ENCODE peak calls at places on chromosomes 13 and 19, in eight cellular contexts. One of them, this sample, is unnamed. For H3K4me1, the result is how much of the 10 kb centered on the place peaks cover.

GRCh38 chr19:46916971-46917370 is 56.2 kb downstream of the ARHGAP35 start:
- DNase-seq in upper lobe of right lung: no peak
- DNase-seq in PC-3: no peak
- DNase-seq in endothelial cell of umbilical vein: no peak
- DNase-seq in heart left ventricle: no peak
- DNase-seq in Caco-2: no peak
- DNase-seq in cardiac muscle cell: no peak
- DNase-seq in sigmoid colon: no peak
- DNase-seq in this sample: no peak

GRCh38 chr19:15340086-15340485 is 7.7 kb upstream of the BRD4 start:
- DNase-seq in sigmoid colon: no peak
- DNase-seq in upper lobe of right lung: no peak
- DNase-seq in cardiac muscle cell: no peak
- DNase-seq in PC-3: no peak
- DNase-seq in endothelial cell of umbilical vein: no peak
- DNase-seq in Caco-2: no peak
- DNase-seq in heart left ventricle: no peak
- DNase-seq in this sample: no peak

GRCh38 chr13:59659981-59660380 is 503.7 kb downstream of the DIAPH3 start:
- DNase-seq in upper lobe of right lung: no peak
- DNase-seq in heart left ventricle: no peak
- DNase-seq in sigmoid colon: no peak
- DNase-seq in PC-3: no peak
- DNase-seq in cardiac muscle cell: no peak
- DNase-seq in endothelial cell of umbilical vein: no peak
- DNase-seq in Caco-2: no peak
- DNase-seq in this sample: no peak

GRCh38 chr13:26019241-26019640 is 32.6 kb downstream of the SHISA2 start:
- DNase-seq in PC-3: no peak
- DNase-seq in sigmoid colon: no peak
- DNase-seq in upper lobe of right lung: no peak
- DNase-seq in heart left ventricle: no peak
- DNase-seq in Caco-2: no peak
- DNase-seq in endothelial cell of umbilical vein: peak
- DNase-seq in cardiac muscle cell: no peak
- DNase-seq in this sample: no peak

GRCh38 chr13:39282400-39282972 is 244.2 kb downstream of the NHLRC3 start:
- DNase-seq in heart left ventricle: no peak
- DNase-seq in endothelial cell of umbilical vein: no peak
- DNase-seq in Caco-2: no peak
- DNase-seq in cardiac muscle cell: no peak
- DNase-seq in PC-3: no peak
- DNase-seq in sigmoid colon: no peak
- DNase-seq in upper lobe of right lung: no peak
- DNase-seq in this sample: no peak

GRCh38 chr19:13718733-13719132 is 45.6 kb upstream of the MRI1 start:
- DNase-seq in endothelial cell of umbilical vein: no peak
- DNase-seq in cardiac muscle cell: peak
- DNase-seq in Caco-2: peak
- DNase-seq in heart left ventricle: no peak
- DNase-seq in upper lobe of right lung: no peak
- DNase-seq in sigmoid colon: no peak
- DNase-seq in PC-3: peak
- DNase-seq in this sample: no peak

GRCh38 chr13:114064516-114065140 is 67.8 kb downstream of the RASA3 start:
- DNase-seq in endothelial cell of umbilical vein: peak
- DNase-seq in PC-3: peak
- DNase-seq in upper lobe of right lung: no peak
- DNase-seq in cardiac muscle cell: no peak
- DNase-seq in heart left ventricle: no peak
- DNase-seq in Caco-2: peak
- DNase-seq in sigmoid colon: peak
- DNase-seq in this sample: peak

GRCh38 chr13:113765241-113765910 is 6.3 kb downstream of the TMEM255B start:
- DNase-seq in heart left ventricle: no peak
- DNase-seq in sigmoid colon: peak
- DNase-seq in PC-3: no peak
- DNase-seq in upper lobe of right lung: peak
- DNase-seq in cardiac muscle cell: no peak
- DNase-seq in endothelial cell of umbilical vein: no peak
- DNase-seq in Caco-2: no peak
- DNase-seq in this sample: no peak

GRCh38 chr19:46963093-46963734 is 56.4 kb upstream of the NPAS1 start:
- DNase-seq in Caco-2: no peak
- DNase-seq in cardiac muscle cell: no peak
- DNase-seq in heart left ventricle: no peak
- DNase-seq in upper lobe of right lung: no peak
- DNase-seq in sigmoid colon: no peak
- DNase-seq in endothelial cell of umbilical vein: peak
- DNase-seq in PC-3: peak
- DNase-seq in this sample: no peak

GRCh38 chr19:48963371-48964204 is 1.5 kb upstream of the FTL start:
- DNase-seq in PC-3: peak
- DNase-seq in Caco-2: peak
- DNase-seq in sigmoid colon: peak
- DNase-seq in endothelial cell of umbilical vein: peak
- DNase-seq in heart left ventricle: peak
- DNase-seq in upper lobe of right lung: peak
- DNase-seq in cardiac muscle cell: peak
- DNase-seq in this sample: no peak

GRCh38 chr13:110646442-110647364 is 31.4 kb downstream of the NAXD start:
- DNase-seq in PC-3: no peak
- DNase-seq in endothelial cell of umbilical vein: no peak
- DNase-seq in upper lobe of right lung: no peak
- DNase-seq in heart left ventricle: no peak
- DNase-seq in cardiac muscle cell: no peak
- DNase-seq in sigmoid colon: peak
- DNase-seq in Caco-2: no peak
- DNase-seq in this sample: no peak

GRCh38 chr13:73602295-73602694 is 531.9 kb downstream of the KLF12 start:
- DNase-seq in upper lobe of right lung: no peak
- DNase-seq in sigmoid colon: no peak
- DNase-seq in cardiac muscle cell: no peak
- DNase-seq in PC-3: peak
- DNase-seq in Caco-2: no peak
- DNase-seq in heart left ventricle: no peak
- DNase-seq in endothelial cell of umbilical vein: no peak
- DNase-seq in this sample: peak

GRCh38 chr19:13153627-13154240 is 3.5 kb downstream of the IER2 start:
- DNase-seq in Caco-2: peak
- DNase-seq in cardiac muscle cell: peak
- DNase-seq in PC-3: peak
- DNase-seq in upper lobe of right lung: no peak
- DNase-seq in endothelial cell of umbilical vein: no peak
- DNase-seq in heart left ventricle: no peak
- DNase-seq in sigmoid colon: peak
- DNase-seq in this sample: no peak

GRCh38 chr13:21625366-21625765 is 21.4 kb upstream of the MICU2 start:
- DNase-seq in sigmoid colon: no peak
- DNase-seq in upper lobe of right lung: no peak
- DNase-seq in endothelial cell of umbilical vein: peak
- DNase-seq in heart left ventricle: no peak
- DNase-seq in PC-3: peak
- DNase-seq in Caco-2: peak
- DNase-seq in cardiac muscle cell: no peak
- DNase-seq in this sample: no peak

GRCh38 chr13:102548811-102549210 is 48.0 kb upstream of the TPP2 start:
- DNase-seq in cardiac muscle cell: no peak
- DNase-seq in endothelial cell of umbilical vein: no peak
- DNase-seq in Caco-2: no peak
- DNase-seq in upper lobe of right lung: no peak
- DNase-seq in sigmoid colon: no peak
- DNase-seq in PC-3: peak
- DNase-seq in heart left ventricle: no peak
- DNase-seq in this sample: no peak

GRCh38 chr19:28221736-28222135 is 991.2 kb downstream of the UQCRFS1 start:
- DNase-seq in cardiac muscle cell: no peak
- DNase-seq in heart left ventricle: no peak
- DNase-seq in Caco-2: no peak
- DNase-seq in endothelial cell of umbilical vein: no peak
- DNase-seq in PC-3: no peak
- DNase-seq in upper lobe of right lung: no peak
- DNase-seq in sigmoid colon: no peak
- DNase-seq in this sample: no peak

GRCh38 chr13:51243832-51244231 is 21.6 kb downstream of the FAM124A start:
- DNase-seq in endothelial cell of umbilical vein: no peak
- DNase-seq in cardiac muscle cell: no peak
- DNase-seq in heart left ventricle: no peak
- DNase-seq in upper lobe of right lung: no peak
- DNase-seq in PC-3: no peak
- DNase-seq in sigmoid colon: no peak
- DNase-seq in Caco-2: no peak
- DNase-seq in this sample: no peak

GRCh38 chr13:36712290-36712689 is 38.5 kb downstream of the SERTM1 start:
- DNase-seq in PC-3: no peak
- DNase-seq in endothelial cell of umbilical vein: no peak
- DNase-seq in Caco-2: no peak
- DNase-seq in cardiac muscle cell: no peak
- DNase-seq in upper lobe of right lung: no peak
- DNase-seq in sigmoid colon: no peak
- DNase-seq in heart left ventricle: no peak
- DNase-seq in this sample: no peak

GRCh38 chr19:35253316-35254286 is 4.8 kb downstream of the LSR start:
- DNase-seq in heart left ventricle: no peak
- DNase-seq in upper lobe of right lung: peak
- DNase-seq in PC-3: no peak
- DNase-seq in Caco-2: no peak
- DNase-seq in endothelial cell of umbilical vein: no peak
- DNase-seq in sigmoid colon: peak
- DNase-seq in cardiac muscle cell: no peak
- DNase-seq in this sample: no peak

GRCh38 chr19:49339364-49340068 is 4.3 kb downstream of the CD37 start:
- DNase-seq in sigmoid colon: peak
- DNase-seq in PC-3: peak
- DNase-seq in upper lobe of right lung: peak
- DNase-seq in endothelial cell of umbilical vein: peak
- DNase-seq in heart left ventricle: peak
- DNase-seq in cardiac muscle cell: peak
- DNase-seq in Caco-2: peak
- DNase-seq in this sample: peak

GRCh38 chr13:36850790-36851438 is 31.9 kb downstream of the RFXAP start:
- DNase-seq in heart left ventricle: no peak
- DNase-seq in PC-3: no peak
- DNase-seq in sigmoid colon: no peak
- DNase-seq in endothelial cell of umbilical vein: peak
- DNase-seq in upper lobe of right lung: no peak
- DNase-seq in cardiac muscle cell: peak
- DNase-seq in Caco-2: peak
- DNase-seq in this sample: no peak

GRCh38 chr19:860481-861098 is 1.1 kb downstream of the CFD start:
- DNase-seq in cardiac muscle cell: peak
- DNase-seq in PC-3: peak
- DNase-seq in Caco-2: peak
- DNase-seq in sigmoid colon: peak
- DNase-seq in upper lobe of right lung: peak
- DNase-seq in heart left ventricle: no peak
- DNase-seq in endothelial cell of umbilical vein: no peak
- DNase-seq in this sample: no peak

DNA sequence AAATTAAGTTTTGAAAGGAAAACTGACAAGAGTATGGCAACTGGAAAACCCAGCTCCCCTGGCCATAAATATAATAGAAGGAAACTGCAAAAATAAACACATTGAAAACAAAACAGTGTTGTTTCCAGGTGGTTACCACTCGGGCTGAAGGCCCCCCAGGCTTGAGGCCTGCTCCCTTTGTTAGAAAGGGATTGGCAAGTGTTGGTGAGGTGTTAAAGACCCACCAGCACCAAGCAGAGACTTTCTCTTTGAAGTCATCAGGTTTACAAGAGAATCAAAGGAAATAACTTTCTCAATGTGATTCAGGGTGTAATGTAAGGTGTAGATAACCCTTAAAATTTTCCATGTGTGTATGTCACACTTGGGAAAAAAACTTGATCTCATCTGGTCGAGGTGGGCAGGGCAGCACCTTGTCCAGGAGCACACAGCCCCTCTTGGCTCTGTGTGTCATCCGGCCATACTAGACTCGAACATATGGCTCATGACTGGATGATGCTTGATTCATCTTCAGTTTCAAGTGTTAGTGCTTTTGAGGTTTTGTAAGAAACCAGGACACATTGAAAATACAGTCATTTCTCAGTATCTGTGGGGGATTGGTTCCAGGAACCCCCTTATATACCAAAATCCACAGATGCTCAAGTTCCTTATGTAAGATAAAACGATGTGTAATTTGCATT is 7.8 kb downstream of the ACTN4 start:
- DNase-seq in upper lobe of right lung: no peak
- DNase-seq in cardiac muscle cell: no peak
- DNase-seq in Caco-2: no peak
- DNase-seq in PC-3: no peak
- DNase-seq in endothelial cell of umbilical vein: no peak
- DNase-seq in heart left ventricle: no peak
- DNase-seq in sigmoid colon: no peak
- DNase-seq in this sample: peak
- H3K4me1 ChIP-seq in upper lobe of right lung: half or more
- H3K4me1 ChIP-seq in cardiac muscle cell: half or more
- H3K4me1 ChIP-seq in Caco-2: half or more
- H3K4me1 ChIP-seq in PC-3: half or more
- H3K4me1 ChIP-seq in endothelial cell of umbilical vein: half or more
- H3K4me1 ChIP-seq in heart left ventricle: half or more
- H3K4me1 ChIP-seq in sigmoid colon: half or more
- H3K4me1 ChIP-seq in this sample: half or more

GRCh38 chr13:23876265-23876664 is 12.9 kb downstream of the MIPEP start:
- DNase-seq in cardiac muscle cell: no peak
- DNase-seq in upper lobe of right lung: no peak
- DNase-seq in sigmoid colon: no peak
- DNase-seq in PC-3: peak
- DNase-seq in endothelial cell of umbilical vein: no peak
- DNase-seq in heart left ventricle: no peak
- DNase-seq in Caco-2: peak
- DNase-seq in this sample: no peak
- TF ChIP-seq CTCF in cardiac muscle cell: peak
- TF ChIP-seq CTCF in upper lobe of right lung: peak
- TF ChIP-seq CTCF in sigmoid colon: no peak
- TF ChIP-seq CTCF in PC-3: peak
- TF ChIP-seq CTCF in endothelial cell of umbilical vein: peak
- TF ChIP-seq CTCF in heart left ventricle: peak
- TF ChIP-seq CTCF in Caco-2: peak
- TF ChIP-seq CTCF in this sample: peak

GRCh38 chr19:57820599-57820998 is 5.9 kb upstream of the ZNF552 start:
- DNase-seq in upper lobe of right lung: no peak
- DNase-seq in sigmoid colon: no peak
- DNase-seq in cardiac muscle cell: no peak
- DNase-seq in heart left ventricle: no peak
- DNase-seq in Caco-2: no peak
- DNase-seq in PC-3: no peak
- DNase-seq in endothelial cell of umbilical vein: no peak
- DNase-seq in this sample: no peak
- H3K4me1 ChIP-seq in upper lobe of right lung: under half
- H3K4me1 ChIP-seq in sigmoid colon: under half
- H3K4me1 ChIP-seq in cardiac muscle cell: under half
- H3K4me1 ChIP-seq in heart left ventricle: under half
- H3K4me1 ChIP-seq in Caco-2: half or more
- H3K4me1 ChIP-seq in PC-3: under half
- H3K4me1 ChIP-seq in endothelial cell of umbilical vein: under half
- H3K4me1 ChIP-seq in this sample: under half

DNA sequence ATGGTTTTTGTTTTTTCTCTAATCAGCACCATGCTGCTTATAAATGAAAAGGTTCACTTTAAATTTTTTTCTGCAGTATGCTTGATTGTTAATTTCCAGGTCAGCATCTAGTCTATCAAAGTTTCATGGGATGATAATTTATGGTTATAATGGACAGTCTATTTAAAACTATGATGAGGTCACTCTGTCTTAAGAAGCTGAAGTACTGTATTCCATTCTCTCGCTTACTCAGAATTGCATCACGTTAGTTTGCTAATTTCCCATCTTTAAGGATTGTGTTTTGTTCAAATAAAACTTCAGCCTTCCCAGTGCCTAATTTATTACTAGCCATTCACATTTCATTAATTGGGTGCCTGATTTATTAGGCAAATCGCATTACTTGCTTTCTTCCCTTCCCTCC is 94.3 kb downstream of the GPC6 start:
- DNase-seq in PC-3: no peak
- DNase-seq in Caco-2: no peak
- DNase-seq in heart left ventricle: no peak
- DNase-seq in sigmoid colon: no peak
- DNase-seq in upper lobe of right lung: no peak
- DNase-seq in cardiac muscle cell: no peak
- DNase-seq in endothelial cell of umbilical vein: no peak
- DNase-seq in this sample: peak
- TF ChIP-seq CTCF in PC-3: no peak
- TF ChIP-seq CTCF in Caco-2: no peak
- TF ChIP-seq CTCF in heart left ventricle: no peak
- TF ChIP-seq CTCF in sigmoid colon: no peak
- TF ChIP-seq CTCF in upper lobe of right lung: no peak
- TF ChIP-seq CTCF in cardiac muscle cell: no peak
- TF ChIP-seq CTCF in endothelial cell of umbilical vein: no peak
- TF ChIP-seq CTCF in this sample: no peak